ENCODE peak calls at places on chromosomes 4 and X, in five cellular contexts. Z is activated CD8-positive, alpha-beta T cell treated with anti-CD3 and anti-CD28 coated beads for 36 hours; N is EL; B is midbrain; T is heart left ventricle. U is an unnamed sample.

GRCh38 chr4:183588169-183588675 is 70.8 kb downstream of the RWDD4 start:
- DNase-seq in N (no peak), T (no peak), B (peak; percentile 32), Z (no peak), U (no peak)

GRCh38 chr4:78414116-78414515 is 137.5 kb upstream of the ANXA3 start:
- DNase-seq in B (no peak), Z (no peak), N (no peak), T (peak; percentile 15), U (no peak)

GRCh38 chr4:48255130-48255958 is 14.3 kb downstream of the TEC start:
- DNase-seq in T (peak; percentile 61), N (no peak), Z (no peak), B (no peak), U (no peak)

GRCh38 chrX:149453030-149453429 is 52.1 kb downstream of the IDS start:
- DNase-seq in Z (no peak), N (peak; percentile 57), B (no peak), T (no peak), U (peak; percentile 24)

GRCh38 chrX:153870288-153870690 is 15.7 kb downstream of the L1CAM start:
- DNase-seq in N (no peak), T (no peak), Z (no peak), B (no peak), U (no peak)

GRCh38 chr4:189659302-189659701 is 281.4 kb upstream of the FRG1 start:
- DNase-seq in Z (no peak), T (no peak), B (no peak), N (no peak), U (no peak)

GRCh38 chr4:101977096-101977495 is 186.6 kb downstream of the BANK1 start:
- DNase-seq in N (peak; percentile 97), T (no peak), Z (no peak), B (no peak), U (no peak)

GRCh38 chrX:129831486-129831885 is 12.2 kb downstream of the ZDHHC9 start:
- DNase-seq in T (peak; percentile 26), N (no peak), B (peak; percentile 86), Z (no peak), U (no peak)

GRCh38 chrX:139126493-139126892 is 404.0 kb upstream of the F9 start:
- DNase-seq in B (no peak), N (no peak), T (no peak), Z (peak; percentile 24), U (no peak)

GRCh38 chr4:3257125-3257690 is 8.2 kb downstream of the MSANTD1 start:
- DNase-seq in Z (no peak), T (peak; percentile 3), N (no peak), B (no peak), U (peak; percentile 59)

GRCh38 chr4:79198886-79199591 is 126.8 kb downstream of the NAA11 start:
- DNase-seq in B (no peak), N (no peak), Z (no peak), T (no peak), U (no peak)

GRCh38 chrX:49072712-49073095 is 1.1 kb downstream of the PRAF2 start:
- DNase-seq in B (no peak), T (no peak), Z (no peak), N (peak; percentile 4), U (no peak)

GRCh38 chr4:84965558-84966381 is 720 bp downstream of the WDFY3 start:
- DNase-seq in Z (peak; percentile 2), B (peak; percentile 41), T (peak; percentile 46), N (peak; percentile 55), U (peak; percentile 72)

GRCh38 chrX:11728556-11728955 is 29.5 kb upstream of the MSL3 start:
- DNase-seq in T (no peak), Z (no peak), N (no peak), B (no peak), U (no peak)

GRCh38 chr4:31175242-31175910 is 455.2 kb downstream of the PCDH7 start:
- DNase-seq in T (no peak), B (no peak), N (peak; percentile 2), Z (no peak), U (no peak)

GRCh38 chr4:122542411-122543236 is 78.2 kb downstream of the IL21 start:
- DNase-seq in Z (no peak), N (peak; percentile 19), T (no peak), B (no peak), U (no peak)

GRCh38 chr4:107035711-107036601 is at the start of gene DKK2:
- DNase-seq in N (peak; percentile 44), T (peak; percentile 8), Z (peak; percentile 19), B (no peak), U (peak; percentile 10)

GRCh38 chr4:171981185-171981584 is 168.0 kb downstream of the GALNTL6 start:
- DNase-seq in N (no peak), B (no peak), T (no peak), Z (no peak), U (no peak)

GRCh38 chr4:67762091-67762490 is 7.9 kb upstream of the GNRHR start:
- DNase-seq in Z (peak; percentile 2), T (no peak), B (no peak), N (peak; percentile 16), U (no peak)

GRCh38 chr4:41678086-41678485 is 70.4 kb downstream of the PHOX2B start:
- DNase-seq in N (peak; percentile 56), T (no peak), B (no peak), Z (no peak), U (no peak)

GRCh38 chr4:169102011-169102410 is 92.0 kb upstream of the CBR4 start:
- DNase-seq in T (no peak), B (no peak), Z (no peak), N (no peak), U (no peak)

GRCh38 chr4:48133668-48134444 is at the start of gene TXK:
- DNase-seq in N (peak; percentile 18), B (no peak), T (no peak), Z (peak; percentile 57), U (no peak)

GRCh38 chr4:101393256-101393655 is 45.9 kb upstream of the PPP3CA start:
- DNase-seq in T (no peak), N (peak; percentile 62), B (no peak), Z (peak; percentile 35), U (no peak)

GRCh38 chr4:8128096-8128856 is 30.3 kb downstream of the ABLIM2 start:
- DNase-seq in T (no peak), Z (no peak), N (no peak), B (no peak), U (no peak)

GRCh38 chr4:185839204-185839712 is 27.3 kb upstream of the SORBS2 start:
- DNase-seq in Z (no peak), N (peak; percentile 96), T (peak; percentile 64), B (no peak), U (peak; percentile 67)

GRCh38 chr4:8293131-8293975 is 23.8 kb downstream of the HTRA3 start:
- DNase-seq in Z (no peak), B (no peak), T (no peak), N (no peak), U (no peak)

GRCh38 chr4:37737456-37737855 is 51.3 kb upstream of the RELL1 start:
- DNase-seq in B (no peak), T (no peak), N (peak; percentile 76), Z (no peak), U (no peak)

GRCh38 chr4:162343967-162344366 is 180.2 kb upstream of the FSTL5 start:
- DNase-seq in B (no peak), T (no peak), Z (no peak), N (no peak), U (no peak)

GRCh38 chrX:111360839-111361238 is 51.2 kb downstream of the DCX start:
- DNase-seq in N (no peak), T (no peak), B (no peak), Z (no peak), U (no peak)

GRCh38 chrX:136541294-136541693 is 9.3 kb downstream of the VGLL1 start:
- DNase-seq in B (no peak), Z (no peak), N (no peak), T (no peak), U (no peak)

GRCh38 chr4:7771541-7772507 is 167.8 kb downstream of the AFAP1 start:
- DNase-seq in T (no peak), Z (peak; percentile 31), B (no peak), N (no peak), U (no peak)

GRCh38 chrX:50115973-50116372 is 84.8 kb downstream of the AKAP4 start:
- DNase-seq in Z (no peak), T (no peak), B (no peak), N (no peak), U (no peak)

GRCh38 chr4:96459105-96459504 is 619.2 kb downstream of the PDHA2 start:
- DNase-seq in Z (no peak), T (no peak), B (no peak), N (no peak), U (no peak)

GRCh38 chr4:80694178-80694577 is 336.3 kb upstream of the BMP3 start:
- DNase-seq in T (no peak), B (no peak), Z (no peak), N (no peak), U (no peak)